ENCODE peak calls at places on chromosome 7, in ten cellular contexts. G, Z, E, W, H, M, I, L, Y and U are unnamed samples.

GRCh38 chr7:79199961-79200360 is 253.5 kb downstream of the MAGI2 start:
- DNase-seq in G (no peak), Z (no peak), E (no peak), W (no peak), H (peak), M (peak), I (no peak), L (no peak), Y (no peak), U (no peak)

GRCh38 chr7:37230221-37230620 is 218.4 kb downstream of the ELMO1 start:
- DNase-seq in G (no peak), Z (no peak), E (no peak), W (no peak), H (peak), M (no peak), I (no peak), L (no peak), Y (no peak), U (peak)

GRCh38 chr7:149330914-149331567 is 69.0 kb downstream of the ZNF783 start:
- DNase-seq in G (peak), Z (no peak), E (no peak), W (peak), H (peak), M (no peak), I (no peak), L (no peak), Y (no peak), U (no peak)

GRCh38 chr7:90461216-90461615 is 8.2 kb upstream of the PTTG1IP2 start:
- DNase-seq in G (no peak), Z (no peak), E (no peak), W (no peak), H (peak), M (peak), I (no peak), L (no peak), Y (no peak), U (no peak)

GRCh38 chr7:52959878-52960660 is 75.4 kb upstream of the POM121L12 start:
- DNase-seq in G (no peak), Z (no peak), E (no peak), W (no peak), H (no peak), M (no peak), I (no peak), L (no peak), Y (no peak), U (no peak)

GRCh38 chr7:48089415-48089975 is 430 bp downstream of the UPP1 start:
- DNase-seq in G (no peak), Z (no peak), E (peak), W (no peak), H (no peak), M (no peak), I (no peak), L (peak), Y (peak), U (no peak)

GRCh38 chr7:84187813-84188212 is 6.8 kb downstream of the SEMA3A start:
- DNase-seq in G (peak), Z (no peak), E (peak), W (no peak), H (peak), M (peak), I (no peak), L (no peak), Y (no peak), U (no peak)

GRCh38 chr7:155408657-155409586 is 49.0 kb upstream of the EN2 start:
- DNase-seq in G (no peak), Z (no peak), E (no peak), W (no peak), H (no peak), M (no peak), I (no peak), L (no peak), Y (no peak), U (no peak)

GRCh38 chr7:4013793-4014192 is 668.3 kb upstream of the FOXK1 start:
- DNase-seq in G (no peak), Z (no peak), E (no peak), W (no peak), H (no peak), M (no peak), I (no peak), L (no peak), Y (no peak), U (no peak)